ENCODE peak calls at places on chromosomes 6 and 20, in seven cellular contexts. B is IMR-90, N is H1, C is neuronal stem cell, K is trophoblast cell, M is H9, T is mesenchymal stem cell. Q is an unnamed sample.
A peak's percentile ranks its signal among the peaks of the same experiment; 100 is the strongest.

GRCh38 chr6:110748458-110748857 is 66.8 kb downstream of the CDK19 start:
- DNase-seq in B (no peak), N (no peak), C (no peak), K (no peak), M (no peak), T (no peak), Q (no peak)

GRCh38 chr20:7291946-7292345 is 524.5 kb downstream of the BMP2 start:
- DNase-seq in B (no peak), N (no peak), C (no peak), K (no peak), M (no peak), T (no peak), Q (no peak)

GRCh38 chr20:29874476-29875202 is 1382.8 kb upstream of the DEFB115 start:
- DNase-seq in B (no peak), N (no peak), C (no peak), K (no peak), M (no peak), T (no peak), Q (no peak)

GRCh38 chr6:109477725-109478124 is 5.3 kb downstream of the ZBTB24 start:
- DNase-seq in B (no peak), N (no peak), C (no peak), K (no peak), M (no peak), T (no peak), Q (peak; percentile 48)

GRCh38 chr20:22430154-22430745 is 154.1 kb downstream of the FOXA2 start:
- DNase-seq in B (no peak), N (peak; percentile 60), C (peak; percentile 41), K (no peak), M (peak; percentile 88), T (no peak), Q (peak; percentile 70)

GRCh38 chr6:34155471-34156300 is 9.8 kb upstream of the GRM4 start:
- DNase-seq in B (no peak), N (peak; percentile 20), C (no peak), K (no peak), M (no peak), T (no peak), Q (no peak)

GRCh38 chr6:128487746-128488145 is 32.7 kb downstream of the PTPRK start:
- DNase-seq in B (peak; percentile 85), N (no peak), C (no peak), K (no peak), M (no peak), T (peak; percentile 69), Q (no peak)

GRCh38 chr6:36978687-36979086 is 7.3 kb downstream of the MTCH1 start:
- DNase-seq in B (no peak), N (no peak), C (no peak), K (no peak), M (no peak), T (no peak), Q (no peak)

GRCh38 chr6:150573041-150573681 is 26.5 kb upstream of the PLEKHG1 start:
- DNase-seq in B (no peak), N (no peak), C (peak; percentile 20), K (no peak), M (no peak), T (peak; percentile 2), Q (peak; percentile 74)

GRCh38 chr20:54276577-54277169 is 68.8 kb downstream of the PFDN4 start:
- DNase-seq in B (no peak), N (no peak), C (no peak), K (no peak), M (no peak), T (no peak), Q (no peak)

GRCh38 chr20:54275359-54276108 is 67.6 kb downstream of the PFDN4 start:
- DNase-seq in B (no peak), N (no peak), C (no peak), K (no peak), M (no peak), T (no peak), Q (no peak)

GRCh38 chr20:54267510-54268003 is 59.7 kb downstream of the PFDN4 start:
- DNase-seq in B (peak; percentile 6), N (no peak), C (no peak), K (peak; percentile 93), M (peak; percentile 35), T (no peak), Q (peak; percentile 92)

GRCh38 chr20:54268941-54269340 is 61.1 kb downstream of the PFDN4 start:
- DNase-seq in B (no peak), N (no peak), C (no peak), K (peak; percentile 93), M (peak; percentile 57), T (no peak), Q (peak; percentile 24)

DNA sequence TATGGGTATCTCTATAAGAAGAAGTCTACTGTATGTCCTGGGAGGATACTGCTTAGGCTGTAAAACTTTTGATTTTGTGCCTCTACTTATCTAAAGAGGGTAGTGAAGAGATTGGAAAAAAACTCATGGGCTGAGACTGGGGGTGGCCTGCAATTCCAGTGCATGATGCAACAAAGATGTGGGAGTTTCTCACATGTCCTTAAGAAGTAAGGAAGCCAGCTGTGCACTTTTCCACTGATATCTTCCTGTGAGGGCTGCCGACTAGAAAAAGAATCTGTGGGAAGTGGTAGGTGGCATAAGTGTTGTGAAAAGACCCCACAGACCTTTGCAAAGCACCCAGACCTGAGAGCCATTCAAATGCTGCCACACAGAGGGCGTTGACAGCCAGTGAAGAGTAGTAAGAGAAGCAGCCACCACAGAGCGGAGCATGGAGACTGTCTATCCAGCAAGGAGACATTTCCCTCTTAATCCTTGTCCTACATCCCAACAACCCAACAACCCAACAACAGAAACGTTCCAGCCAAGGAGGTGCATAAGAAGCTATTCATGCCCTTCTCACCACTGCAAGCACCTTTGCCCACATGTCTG is 65.1 kb downstream of the PFDN4 start:
- DNase-seq in B (no peak), N (no peak), C (no peak), K (no peak), M (no peak), T (no peak), Q (no peak)
- H2AK5ac ChIP-seq in B (no peak overlapping the region), N (no peak overlapping the region), C (no peak overlapping the region), K (no peak overlapping the region), M (no peak overlapping the region), T (no peak overlapping the region), Q (no peak overlapping the region)

GRCh38 chr20:31568773-31569162 is 36.3 kb upstream of the ID1 start:
- DNase-seq in B (no peak), N (peak; percentile 49), C (no peak), K (no peak), M (no peak), T (no peak), Q (no peak)

GRCh38 chr20:31570735-31571617 is 34.1 kb upstream of the ID1 start:
- DNase-seq in B (no peak), N (no peak), C (no peak), K (no peak), M (no peak), T (no peak), Q (no peak)

GRCh38 chr20:31568041-31568731 is 36.9 kb upstream of the ID1 start:
- DNase-seq in B (peak; percentile 36), N (no peak), C (no peak), K (peak; percentile 94), M (no peak), T (no peak), Q (no peak)

GRCh38 chr20:31570021-31570463 is 35.0 kb upstream of the ID1 start:
- DNase-seq in B (no peak), N (no peak), C (no peak), K (no peak), M (no peak), T (no peak), Q (no peak)

DNA sequence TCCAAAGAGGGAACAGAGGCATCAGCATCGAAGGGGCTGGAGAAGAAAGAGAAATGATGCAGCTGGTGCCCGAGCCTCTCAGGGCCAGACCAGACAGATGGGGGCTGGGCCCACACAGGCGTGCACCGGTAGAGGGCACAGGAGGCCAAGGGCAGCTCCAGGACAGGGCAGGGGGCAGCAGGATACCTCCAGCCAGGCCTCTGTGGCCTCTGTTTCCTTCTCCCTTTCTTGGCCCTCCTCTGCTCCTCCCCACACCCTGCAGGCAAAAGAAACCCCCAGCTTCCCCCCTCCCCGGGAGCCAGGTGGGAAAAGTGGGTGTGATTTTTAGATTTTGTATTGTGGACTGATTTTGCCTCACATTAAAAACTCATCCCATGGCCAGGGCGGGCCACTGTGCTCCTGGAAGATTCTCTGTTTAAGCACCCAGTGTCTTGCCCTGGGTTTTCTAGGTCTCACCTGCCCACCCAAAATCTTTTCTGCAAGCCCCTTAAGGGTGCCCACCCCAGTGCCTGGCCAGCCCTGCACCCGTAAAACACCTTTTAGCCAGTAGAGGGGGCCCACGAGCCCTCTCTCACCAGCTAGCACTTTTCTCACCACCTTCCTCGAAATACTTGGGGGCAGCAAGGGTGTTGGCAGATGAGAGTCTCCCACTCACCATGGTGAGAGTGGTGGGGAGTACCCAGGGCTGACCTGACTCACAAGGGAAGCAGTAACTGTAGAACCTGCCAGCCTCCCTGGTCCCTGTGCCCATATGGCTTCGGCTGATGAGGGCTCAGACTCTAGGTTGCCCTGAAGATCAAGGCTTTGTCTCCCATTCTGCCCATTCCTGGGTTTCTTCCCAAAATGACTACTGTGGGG is 35.7 kb upstream of the ID1 start:
- DNase-seq in B (peak; percentile 53), N (peak; percentile 93), C (no peak), K (no peak), M (peak; percentile 80), T (peak; percentile 71), Q (peak; percentile 71)
- H3K18ac ChIP-seq in B (no peak overlapping the region), N (no peak overlapping the region), C (peak overlapping the region; percentile 61), K (peak overlapping the region; percentile 74), M (no peak overlapping the region), T (peak overlapping the region; percentile 81), Q (peak overlapping the region; percentile 30)

DNA sequence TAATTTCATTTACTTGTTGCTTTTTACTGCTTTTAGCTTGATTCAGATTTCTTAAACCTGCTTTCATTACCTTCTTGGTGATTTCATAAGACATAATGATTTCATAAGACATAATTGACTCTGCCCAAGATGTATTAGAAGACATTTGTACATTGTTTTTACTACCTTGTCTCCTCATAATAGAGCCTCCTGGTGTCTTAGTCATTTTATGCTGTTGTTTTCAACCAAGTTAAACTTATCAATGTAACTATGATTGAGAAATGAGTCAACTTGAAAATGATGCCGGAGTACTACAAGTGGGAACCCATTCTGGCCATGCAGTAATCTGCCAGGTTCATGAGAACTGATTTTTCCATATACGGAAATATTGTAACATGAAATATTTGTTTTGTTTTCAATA is 573.6 kb downstream of the MMUT start:
- DNase-seq in B (no peak), N (no peak), C (no peak), K (no peak), M (no peak), T (no peak), Q (no peak)
- H2AK5ac ChIP-seq in B (no peak overlapping the region), N (no peak overlapping the region), C (no peak overlapping the region), K (no peak overlapping the region), M (no peak overlapping the region), T (no peak overlapping the region), Q (no peak overlapping the region)

GRCh38 chr6:113271437-113271836 is 585.7 kb upstream of the MARCKS start:
- DNase-seq in B (no peak), N (no peak), C (no peak), K (no peak), M (no peak), T (no peak), Q (no peak)

GRCh38 chr6:113281014-113281810 is 575.9 kb upstream of the MARCKS start:
- DNase-seq in B (peak; percentile 25), N (no peak), C (no peak), K (no peak), M (no peak), T (peak; percentile 26), Q (peak; percentile 29)

GRCh38 chr6:113276631-113277030 is 580.5 kb upstream of the MARCKS start:
- DNase-seq in B (no peak), N (no peak), C (no peak), K (no peak), M (no peak), T (no peak), Q (no peak)

DNA sequence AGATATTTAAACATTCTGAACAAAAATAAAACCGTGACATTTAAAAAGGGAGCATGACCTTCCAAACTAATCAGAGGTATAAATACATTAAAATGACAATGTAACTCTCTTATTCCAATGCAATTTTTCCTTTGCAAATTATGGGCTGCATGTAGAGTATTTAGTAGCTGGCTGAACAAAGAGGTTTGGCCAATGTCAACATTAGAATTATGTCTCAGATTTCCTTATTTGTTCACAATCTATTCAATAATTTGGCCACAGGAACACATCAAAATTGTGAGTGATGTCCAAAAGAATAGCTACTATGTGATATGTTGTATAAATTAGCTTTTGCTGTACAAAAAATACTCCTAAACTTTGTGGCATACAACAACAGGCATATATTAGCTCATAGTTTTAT is 580.0 kb upstream of the MARCKS start:
- DNase-seq in B (no peak), N (no peak), C (no peak), K (no peak), M (no peak), T (no peak), Q (no peak)
- H3K18ac ChIP-seq in B (no peak overlapping the region), N (no peak overlapping the region), C (no peak overlapping the region), K (no peak overlapping the region), M (no peak overlapping the region), T (no peak overlapping the region), Q (no peak overlapping the region)